ENCODE peak calls at places on chromosomes 3 and 15, in four cellular contexts. A, Q, Y and I are unnamed samples.
A peak's percentile ranks its signal among the peaks of the same experiment; 100 is the strongest.

GRCh38 chr15:92651877-92652575 is 3.5 kb downstream of the FAM174B start:
- DNase-seq in A (no peak), Q (no peak), Y (no peak), I (no peak)

GRCh38 chr3:59446775-59447465 is 397.1 kb upstream of the CFAP20DC start:
- DNase-seq in A (no peak), Q (no peak), Y (no peak), I (no peak)

GRCh38 chr3:149179225-149179624 is 42.4 kb downstream of the CP start:
- DNase-seq in A (no peak), Q (no peak), Y (no peak), I (no peak)

GRCh38 chr15:26115229-26115943 is 252.3 kb upstream of the ATP10A start:
- DNase-seq in A (no peak), Q (no peak), Y (no peak), I (no peak)

GRCh38 chr3:49173116-49173791 is 1.9 kb downstream of the KLHDC8B start:
- DNase-seq in A (peak; percentile 75), Q (no peak), Y (no peak), I (no peak)

GRCh38 chr3:185824467-185825378 is at the start of gene IGF2BP2:
- DNase-seq in A (peak; percentile 77), Q (peak; percentile 72), Y (peak; percentile 88), I (no peak)

GRCh38 chr3:111829023-111829422 is 30.0 kb upstream of the PHLDB2 start:
- DNase-seq in A (no peak), Q (no peak), Y (no peak), I (no peak)

GRCh38 chr15:65355173-65355982 is 22.4 kb downstream of the IGDCC3 start:
- DNase-seq in A (no peak), Q (no peak), Y (no peak), I (no peak)

GRCh38 chr15:55183679-55184078 is 13.1 kb downstream of the RSL24D1 start:
- DNase-seq in A (no peak), Q (no peak), Y (no peak), I (no peak)

GRCh38 chr15:99105516-99106341 is 849 bp downstream of the SYNM start:
- DNase-seq in A (peak; percentile 79), Q (peak; percentile 86), Y (peak; percentile 54), I (no peak)

GRCh38 chr3:28081533-28081947 is 159.9 kb upstream of the CMC1 start:
- DNase-seq in A (no peak), Q (no peak), Y (no peak), I (no peak)

GRCh38 chr3:61855211-61855610 is 293.8 kb downstream of the PTPRG start:
- DNase-seq in A (no peak), Q (no peak), Y (no peak), I (no peak)

GRCh38 chr3:78569820-78570219 is 1198.0 kb downstream of the ROBO1 start:
- DNase-seq in A (no peak), Q (no peak), Y (no peak), I (no peak)

GRCh38 chr3:18572809-18573208 is 147.7 kb upstream of the SATB1 start:
- DNase-seq in A (no peak), Q (no peak), Y (no peak), I (peak; percentile 1)

GRCh38 chr3:70359711-70360110 is 47.3 kb upstream of the MDFIC2 start:
- DNase-seq in A (no peak), Q (no peak), Y (no peak), I (no peak)

GRCh38 chr15:77527164-77527778 is 105.4 kb downstream of the LINGO1 start:
- DNase-seq in A (peak; percentile 53), Q (peak; percentile 35), Y (no peak), I (no peak)

GRCh38 chr3:113219605-113220300 is 8.4 kb downstream of the BOC start:
- DNase-seq in A (no peak), Q (no peak), Y (no peak), I (no peak)

GRCh38 chr3:72006631-72007556 is 221.9 kb upstream of the PROK2 start:
- DNase-seq in A (no peak), Q (no peak), Y (no peak), I (no peak)

GRCh38 chr15:27458370-27459084 is 487.5 kb downstream of the GABRG3 start:
- DNase-seq in A (no peak), Q (no peak), Y (no peak), I (no peak)

GRCh38 chr3:59189561-59190338 is 139.9 kb upstream of the CFAP20DC start:
- DNase-seq in A (no peak), Q (no peak), Y (no peak), I (no peak)

GRCh38 chr15:65979316-65979715 is 110.0 kb downstream of the RAB11A start:
- DNase-seq in A (no peak), Q (no peak), Y (no peak), I (no peak)

GRCh38 chr3:126573492-126574117 is 14.9 kb upstream of the C3orf22 start:
- DNase-seq in A (no peak), Q (peak; percentile 63), Y (peak; percentile 47), I (no peak)

GRCh38 chr3:134486577-134487041 is 752 bp downstream of the CEP63 start:
- DNase-seq in A (no peak), Q (no peak), Y (no peak), I (no peak)

GRCh38 chr15:22956257-22956979 is 23.8 kb downstream of the CYFIP1 start:
- DNase-seq in A (peak; percentile 68), Q (no peak), Y (no peak), I (no peak)